ENCODE peak calls at places on chromosomes 11 and 22, in eight cellular contexts. One of them, this sample, is unnamed. For H3K4me1 and H3K9me3, the result is how much of the 10 kb centered on the place peaks cover.

GRCh38 chr11:106854429-106854828 is 163.8 kb downstream of the GUCY1A2 start:
- DNase-seq in fibroblast of lung: no peak
- DNase-seq in OCI-LY7: no peak
- DNase-seq in PC-3: no peak
- DNase-seq in HCT116: no peak
- DNase-seq in trophoblast cell: no peak
- DNase-seq in IMR-90: no peak
- DNase-seq in A549: no peak
- DNase-seq in this sample: no peak

GRCh38 chr11:118930152-118930712 is 4.5 kb upstream of the BCL9L start:
- DNase-seq in PC-3: peak
- DNase-seq in OCI-LY7: peak
- DNase-seq in A549: no peak
- DNase-seq in fibroblast of lung: peak
- DNase-seq in HCT116: peak
- DNase-seq in IMR-90: peak
- DNase-seq in trophoblast cell: peak
- DNase-seq in this sample: peak

GRCh38 chr22:45045219-45045618 is 35.4 kb upstream of the PHF21B start:
- DNase-seq in fibroblast of lung: no peak
- DNase-seq in trophoblast cell: no peak
- DNase-seq in A549: no peak
- DNase-seq in IMR-90: no peak
- DNase-seq in HCT116: no peak
- DNase-seq in OCI-LY7: no peak
- DNase-seq in PC-3: no peak
- DNase-seq in this sample: no peak

GRCh38 chr11:15119826-15120225 is 5.1 kb downstream of the INSC start:
- DNase-seq in A549: no peak
- DNase-seq in trophoblast cell: no peak
- DNase-seq in fibroblast of lung: no peak
- DNase-seq in HCT116: no peak
- DNase-seq in PC-3: peak
- DNase-seq in IMR-90: no peak
- DNase-seq in OCI-LY7: no peak
- DNase-seq in this sample: peak

GRCh38 chr11:86874314-86875056 is 74.1 kb downstream of the PRSS23 start:
- DNase-seq in OCI-LY7: no peak
- DNase-seq in HCT116: no peak
- DNase-seq in trophoblast cell: peak
- DNase-seq in IMR-90: peak
- DNase-seq in fibroblast of lung: no peak
- DNase-seq in A549: no peak
- DNase-seq in PC-3: no peak
- DNase-seq in this sample: no peak

GRCh38 chr11:28627690-28628255 is 519.6 kb downstream of the METTL15 start:
- DNase-seq in trophoblast cell: no peak
- DNase-seq in fibroblast of lung: no peak
- DNase-seq in HCT116: no peak
- DNase-seq in IMR-90: no peak
- DNase-seq in A549: no peak
- DNase-seq in OCI-LY7: no peak
- DNase-seq in PC-3: no peak
- DNase-seq in this sample: no peak

GRCh38 chr11:134047586-134047999 is 21.3 kb upstream of the JAM3 start:
- DNase-seq in PC-3: peak
- DNase-seq in HCT116: no peak
- DNase-seq in IMR-90: peak
- DNase-seq in OCI-LY7: no peak
- DNase-seq in fibroblast of lung: peak
- DNase-seq in A549: no peak
- DNase-seq in trophoblast cell: no peak
- DNase-seq in this sample: peak

GRCh38 chr11:114307524-114308203 is 11.5 kb downstream of the NNMT start:
- DNase-seq in PC-3: peak
- DNase-seq in IMR-90: peak
- DNase-seq in HCT116: no peak
- DNase-seq in A549: no peak
- DNase-seq in fibroblast of lung: peak
- DNase-seq in OCI-LY7: no peak
- DNase-seq in trophoblast cell: no peak
- DNase-seq in this sample: peak

GRCh38 chr11:47461876-47462275 is 12.9 kb upstream of the RAPSN start:
- DNase-seq in fibroblast of lung: no peak
- DNase-seq in PC-3: no peak
- DNase-seq in trophoblast cell: no peak
- DNase-seq in IMR-90: no peak
- DNase-seq in A549: no peak
- DNase-seq in OCI-LY7: no peak
- DNase-seq in HCT116: no peak
- DNase-seq in this sample: no peak

GRCh38 chr11:118530683-118531596 is at the start of gene TMEM25:
- DNase-seq in IMR-90: peak
- DNase-seq in OCI-LY7: peak
- DNase-seq in trophoblast cell: peak
- DNase-seq in HCT116: no peak
- DNase-seq in A549: no peak
- DNase-seq in PC-3: peak
- DNase-seq in fibroblast of lung: peak
- DNase-seq in this sample: peak

GRCh38 chr11:8567597-8568198 is 26.3 kb downstream of the STK33 start:
- DNase-seq in fibroblast of lung: peak
- DNase-seq in IMR-90: peak
- DNase-seq in trophoblast cell: no peak
- DNase-seq in PC-3: no peak
- DNase-seq in HCT116: no peak
- DNase-seq in A549: no peak
- DNase-seq in OCI-LY7: no peak
- DNase-seq in this sample: peak

GRCh38 chr11:62152245-62153086 is 28.7 kb downstream of the INCENP start:
- DNase-seq in A549: no peak
- DNase-seq in trophoblast cell: no peak
- DNase-seq in IMR-90: no peak
- DNase-seq in fibroblast of lung: no peak
- DNase-seq in PC-3: no peak
- DNase-seq in OCI-LY7: no peak
- DNase-seq in HCT116: no peak
- DNase-seq in this sample: no peak

GRCh38 chr22:50548046-50548912 is 2.6 kb downstream of the KLHDC7B start:
- DNase-seq in trophoblast cell: no peak
- DNase-seq in fibroblast of lung: no peak
- DNase-seq in PC-3: no peak
- DNase-seq in A549: no peak
- DNase-seq in HCT116: no peak
- DNase-seq in OCI-LY7: peak
- DNase-seq in IMR-90: no peak
- DNase-seq in this sample: no peak

GRCh38 chr11:3614742-3615171 is 27.0 kb downstream of the ART5 start:
- DNase-seq in OCI-LY7: no peak
- DNase-seq in A549: no peak
- DNase-seq in PC-3: peak
- DNase-seq in IMR-90: no peak
- DNase-seq in fibroblast of lung: no peak
- DNase-seq in trophoblast cell: peak
- DNase-seq in HCT116: no peak
- DNase-seq in this sample: peak

GRCh38 chr11:77749232-77749631 is 71.3 kb downstream of the RSF1 start:
- DNase-seq in trophoblast cell: no peak
- DNase-seq in HCT116: no peak
- DNase-seq in fibroblast of lung: no peak
- DNase-seq in OCI-LY7: no peak
- DNase-seq in IMR-90: no peak
- DNase-seq in A549: no peak
- DNase-seq in PC-3: no peak
- DNase-seq in this sample: no peak
- H3K4me1 ChIP-seq in trophoblast cell: under half
- H3K4me1 ChIP-seq in HCT116: under half
- H3K4me1 ChIP-seq in fibroblast of lung: under half
- H3K4me1 ChIP-seq in OCI-LY7: under half
- H3K4me1 ChIP-seq in IMR-90: under half
- H3K4me1 ChIP-seq in A549: under half
- H3K4me1 ChIP-seq in PC-3: under half
- H3K4me1 ChIP-seq in this sample: under half

GRCh38 chr22:46272762-46273431 is 5.1 kb downstream of the TTC38 start:
- DNase-seq in IMR-90: no peak
- DNase-seq in trophoblast cell: no peak
- DNase-seq in HCT116: no peak
- DNase-seq in PC-3: no peak
- DNase-seq in OCI-LY7: no peak
- DNase-seq in A549: no peak
- DNase-seq in fibroblast of lung: no peak
- DNase-seq in this sample: no peak
- H3K4me2 ChIP-seq in IMR-90: no peak
- H3K4me2 ChIP-seq in trophoblast cell: no peak
- H3K4me2 ChIP-seq in HCT116: no peak
- H3K4me2 ChIP-seq in PC-3: no peak
- H3K4me2 ChIP-seq in OCI-LY7: no peak
- H3K4me2 ChIP-seq in A549: no peak
- H3K4me2 ChIP-seq in fibroblast of lung: no peak
- H3K4me2 ChIP-seq in this sample: no peak

DNA sequence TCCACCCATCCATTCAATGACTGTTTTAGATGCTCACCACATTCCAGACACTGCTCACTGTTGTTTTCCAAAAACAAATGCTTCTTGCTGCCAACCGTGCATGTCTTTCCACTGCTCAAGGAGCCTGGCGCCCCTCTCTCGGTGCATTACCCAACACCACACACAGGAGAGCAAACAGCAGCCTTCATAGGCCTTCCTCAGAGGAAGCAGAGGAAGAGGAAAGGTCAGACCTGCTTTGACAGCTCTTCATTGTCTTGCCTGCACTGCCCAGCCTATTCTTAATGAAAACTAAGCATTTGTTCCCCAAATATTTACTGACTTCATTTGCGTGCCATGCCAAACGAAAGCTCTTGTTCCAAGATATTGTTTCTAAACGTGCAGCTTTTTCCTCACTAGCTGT is 1129.2 kb downstream of the TBC1D22A start:
- DNase-seq in HCT116: no peak
- DNase-seq in A549: no peak
- DNase-seq in PC-3: no peak
- DNase-seq in trophoblast cell: no peak
- DNase-seq in IMR-90: no peak
- DNase-seq in fibroblast of lung: no peak
- DNase-seq in OCI-LY7: no peak
- DNase-seq in this sample: no peak
- H3K9me3 ChIP-seq in HCT116: under half
- H3K9me3 ChIP-seq in A549: under half
- H3K9me3 ChIP-seq in PC-3: under half
- H3K9me3 ChIP-seq in trophoblast cell: under half
- H3K9me3 ChIP-seq in IMR-90: under half
- H3K9me3 ChIP-seq in fibroblast of lung: under half
- H3K9me3 ChIP-seq in OCI-LY7: under half
- H3K9me3 ChIP-seq in this sample: under half

GRCh38 chr11:78803995-78804394 is 229.3 kb upstream of the NARS2 start:
- DNase-seq in PC-3: no peak
- DNase-seq in HCT116: no peak
- DNase-seq in fibroblast of lung: no peak
- DNase-seq in IMR-90: no peak
- DNase-seq in trophoblast cell: no peak
- DNase-seq in OCI-LY7: no peak
- DNase-seq in A549: no peak
- DNase-seq in this sample: no peak

GRCh38 chr11:78809931-78810481 is 235.3 kb upstream of the NARS2 start:
- DNase-seq in trophoblast cell: no peak
- DNase-seq in PC-3: no peak
- DNase-seq in HCT116: no peak
- DNase-seq in A549: no peak
- DNase-seq in fibroblast of lung: peak
- DNase-seq in OCI-LY7: no peak
- DNase-seq in IMR-90: peak
- DNase-seq in this sample: no peak

GRCh38 chr11:78808903-78809302 is 234.2 kb upstream of the NARS2 start:
- DNase-seq in trophoblast cell: no peak
- DNase-seq in OCI-LY7: no peak
- DNase-seq in A549: no peak
- DNase-seq in PC-3: peak
- DNase-seq in IMR-90: no peak
- DNase-seq in HCT116: no peak
- DNase-seq in fibroblast of lung: no peak
- DNase-seq in this sample: no peak

GRCh38 chr11:78807351-78807750 is 232.7 kb upstream of the NARS2 start:
- DNase-seq in A549: no peak
- DNase-seq in PC-3: no peak
- DNase-seq in IMR-90: no peak
- DNase-seq in trophoblast cell: no peak
- DNase-seq in OCI-LY7: no peak
- DNase-seq in HCT116: no peak
- DNase-seq in fibroblast of lung: no peak
- DNase-seq in this sample: no peak

DNA sequence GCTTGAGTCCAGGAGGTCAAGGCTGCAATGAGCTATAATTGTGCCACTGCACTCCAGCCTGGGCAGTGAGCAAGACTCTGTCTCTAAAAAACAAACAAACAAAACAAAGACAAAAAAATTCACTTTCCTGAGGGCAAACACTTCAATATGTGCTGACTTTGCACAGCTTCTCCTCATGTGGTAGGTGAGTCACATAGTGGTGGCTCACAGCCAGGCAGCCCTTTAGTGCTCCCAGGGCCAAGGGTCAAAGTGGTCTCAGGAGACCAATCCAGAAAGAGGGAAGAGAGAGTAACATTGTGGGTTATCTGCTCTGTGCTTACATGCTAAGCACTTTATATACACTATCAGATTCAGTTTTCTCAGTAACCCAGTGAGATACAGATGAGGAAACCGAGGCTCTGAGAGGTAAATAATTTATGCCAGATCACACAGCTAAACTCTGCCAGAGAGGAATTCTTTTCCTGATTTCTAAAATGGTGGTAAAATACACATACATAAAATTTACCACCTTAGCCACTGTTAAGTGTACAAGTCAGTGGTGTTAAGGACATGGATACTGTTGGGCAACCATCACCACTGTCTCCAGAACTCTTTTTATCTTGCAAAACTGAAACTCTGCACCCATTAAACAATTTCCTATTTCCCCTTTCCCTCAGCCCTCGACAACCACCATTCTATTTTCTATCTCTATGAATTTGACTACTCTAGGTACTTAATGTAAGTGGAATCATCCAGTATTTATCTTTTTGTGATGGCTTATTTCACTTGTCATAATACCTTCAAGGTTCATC is 231.7 kb upstream of the NARS2 start:
- DNase-seq in A549: no peak
- DNase-seq in trophoblast cell: peak
- DNase-seq in HCT116: no peak
- DNase-seq in PC-3: peak
- DNase-seq in OCI-LY7: no peak
- DNase-seq in IMR-90: no peak
- DNase-seq in fibroblast of lung: peak
- DNase-seq in this sample: no peak
- H3K4me1 ChIP-seq in A549: under half
- H3K4me1 ChIP-seq in trophoblast cell: under half
- H3K4me1 ChIP-seq in HCT116: under half
- H3K4me1 ChIP-seq in PC-3: under half
- H3K4me1 ChIP-seq in OCI-LY7: under half
- H3K4me1 ChIP-seq in IMR-90: under half
- H3K4me1 ChIP-seq in fibroblast of lung: under half
- H3K4me1 ChIP-seq in this sample: under half

GRCh38 chr22:41180926-41181325 is 24.2 kb upstream of the L3MBTL2 start:
- DNase-seq in PC-3: no peak
- DNase-seq in A549: no peak
- DNase-seq in OCI-LY7: no peak
- DNase-seq in HCT116: no peak
- DNase-seq in trophoblast cell: peak
- DNase-seq in fibroblast of lung: no peak
- DNase-seq in IMR-90: no peak
- DNase-seq in this sample: no peak

GRCh38 chr22:41181349-41182241 is 23.5 kb upstream of the L3MBTL2 start:
- DNase-seq in PC-3: peak
- DNase-seq in fibroblast of lung: no peak
- DNase-seq in A549: no peak
- DNase-seq in HCT116: no peak
- DNase-seq in OCI-LY7: no peak
- DNase-seq in trophoblast cell: peak
- DNase-seq in IMR-90: peak
- DNase-seq in this sample: peak

GRCh38 chr22:41184679-41185078 is 20.4 kb upstream of the L3MBTL2 start:
- DNase-seq in IMR-90: no peak
- DNase-seq in PC-3: no peak
- DNase-seq in fibroblast of lung: no peak
- DNase-seq in HCT116: no peak
- DNase-seq in A549: no peak
- DNase-seq in trophoblast cell: no peak
- DNase-seq in OCI-LY7: no peak
- DNase-seq in this sample: no peak
- H3K4me2 ChIP-seq in IMR-90: no peak
- H3K4me2 ChIP-seq in PC-3: no peak
- H3K4me2 ChIP-seq in fibroblast of lung: no peak
- H3K4me2 ChIP-seq in HCT116: no peak
- H3K4me2 ChIP-seq in A549: no peak
- H3K4me2 ChIP-seq in trophoblast cell: no peak
- H3K4me2 ChIP-seq in OCI-LY7: no peak
- H3K4me2 ChIP-seq in this sample: no peak